ENCODE peak calls at places on chromosome 2, in seven cellular contexts. E is ovary; N is A549; A is Karpas-422; Y is CD4-positive, CD25-positive, alpha-beta regulatory T cell; F is CD8-positive, alpha-beta memory T cell; T is uterus. L is an unnamed sample. For H3K4me1, the result is how much of the 10 kb centered on the place peaks cover.

GRCh38 chr2:218960196-218961165 is 1.0 kb downstream of the CDK5R2 start:
- DNase-seq in E (no peak), T (no peak), N (no peak), A (no peak), F (no peak), Y (no peak), L (no peak)

GRCh38 chr2:197248623-197249022 is 62.0 kb downstream of the ANKRD44 start:
- DNase-seq in Y (peak), E (no peak), F (no peak), T (no peak), N (no peak), A (no peak), L (no peak)

GRCh38 chr2:58651930-58652329 is 410.8 kb upstream of the FANCL start:
- DNase-seq in T (no peak), A (no peak), F (no peak), E (no peak), Y (no peak), N (no peak), L (no peak)

GRCh38 chr2:579961-580360 is 97.2 kb downstream of the TMEM18 start:
- DNase-seq in Y (no peak), N (no peak), F (no peak), A (no peak), T (no peak), E (no peak), L (peak)

GRCh38 chr2:205931388-205931787 is 154.6 kb downstream of the INO80D start:
- DNase-seq in N (no peak), T (no peak), A (no peak), E (no peak), F (no peak), Y (no peak), L (no peak)

GRCh38 chr2:133705287-133705686 is 137.0 kb upstream of the NCKAP5 start:
- DNase-seq in T (no peak), E (no peak), A (no peak), N (no peak), F (no peak), Y (no peak), L (no peak)

GRCh38 chr2:240248981-240249422 is 108.5 kb upstream of the OTOS start:
- DNase-seq in Y (no peak), F (no peak), E (peak), T (no peak), N (no peak), A (no peak), L (peak)

GRCh38 chr2:23425338-23425871 is 40.4 kb downstream of the KLHL29 start:
- DNase-seq in Y (no peak), E (no peak), A (no peak), N (no peak), F (no peak), T (peak), L (peak)

GRCh38 chr2:166197446-166197845 is 69.6 kb upstream of the SCN1A start:
- DNase-seq in F (no peak), E (no peak), A (no peak), N (no peak), T (no peak), Y (no peak), L (no peak)

GRCh38 chr2:104164721-104165252 is 689.1 kb upstream of the POU3F3 start:
- DNase-seq in Y (no peak), F (no peak), N (no peak), A (no peak), T (no peak), E (no peak), L (no peak)

GRCh38 chr2:202014328-202015034 is 19.2 kb upstream of the FZD7 start:
- DNase-seq in E (no peak), N (no peak), Y (no peak), T (peak), F (no peak), A (no peak), L (no peak)

GRCh38 chr2:232779465-232779864 is 3.1 kb upstream of the KCNJ13 start:
- DNase-seq in N (no peak), T (no peak), A (no peak), Y (no peak), E (no peak), F (no peak), L (no peak)

GRCh38 chr2:219252900-219253752 is at the start of gene TUBA4B:
- DNase-seq in E (peak), A (peak), Y (peak), T (no peak), N (peak), F (peak), L (no peak)

GRCh38 chr2:222442665-222443064 is 18.3 kb downstream of the SGPP2 start:
- DNase-seq in F (no peak), N (no peak), T (no peak), E (no peak), Y (no peak), A (no peak), L (no peak)

GRCh38 chr2:223956267-223956666 is 996 bp upstream of the MRPL44 start:
- DNase-seq in A (no peak), E (no peak), N (no peak), F (no peak), Y (no peak), T (no peak), L (no peak)

GRCh38 chr2:64770137-64770780 is 116.5 kb upstream of the SERTAD2 start:
- DNase-seq in F (no peak), E (no peak), A (no peak), N (no peak), Y (no peak), T (no peak), L (no peak)

GRCh38 chr2:236677368-236677767 is 107.7 kb downstream of the ACKR3 start:
- DNase-seq in E (no peak), F (no peak), Y (no peak), N (no peak), A (no peak), T (no peak), L (no peak)

GRCh38 chr2:196990092-196990491 is 63.6 kb upstream of the PGAP1 start:
- DNase-seq in T (no peak), Y (no peak), F (no peak), E (no peak), A (no peak), N (no peak), L (no peak)

GRCh38 chr2:163735692-163736432 is at the start of gene FIGN:
- DNase-seq in T (peak), E (peak), F (no peak), Y (no peak), A (no peak), N (peak), L (peak)

GRCh38 chr2:156687715-156688114 is 251.5 kb downstream of the GPD2 start:
- DNase-seq in N (no peak), F (no peak), T (no peak), E (no peak), A (no peak), Y (no peak), L (no peak)

GRCh38 chr2:171952748-171953147 is 30.5 kb downstream of the HAT1 start:
- DNase-seq in E (no peak), F (no peak), T (no peak), A (no peak), N (no peak), Y (no peak), L (no peak)

GRCh38 chr2:185990861-185991525 is 252.4 kb downstream of the FSIP2 start:
- DNase-seq in N (no peak), Y (no peak), T (no peak), F (no peak), E (no peak), A (no peak), L (no peak)

GRCh38 chr2:218870984-218871344 is 9.7 kb upstream of the WNT10A start:
- DNase-seq in N (no peak), E (no peak), A (peak), T (no peak), F (no peak), Y (peak), L (no peak)

GRCh38 chr2:74603282-74604000 is 44.7 kb downstream of the M1AP start:
- DNase-seq in F (no peak), N (no peak), A (no peak), E (no peak), T (no peak), Y (peak), L (no peak)

GRCh38 chr2:149877064-149877463 is 289.5 kb upstream of the MMADHC start:
- DNase-seq in T (no peak), N (no peak), A (no peak), Y (no peak), E (no peak), F (no peak), L (no peak)

GRCh38 chr2:6325616-6326015 is 540.1 kb downstream of the CMPK2 start:
- DNase-seq in E (no peak), N (no peak), Y (no peak), F (no peak), T (no peak), A (no peak), L (no peak)

GRCh38 chr2:143934913-143935310 is 585.0 kb downstream of the ZEB2 start:
- DNase-seq in A (no peak), E (no peak), Y (no peak), F (no peak), T (no peak), N (no peak), L (no peak)

GRCh38 chr2:232292395-232293154 is 86.0 kb upstream of the ALPP start:
- DNase-seq in F (peak), A (peak), Y (peak), T (no peak), E (no peak), N (peak), L (peak)

GRCh38 chr2:200077210-200077650 is 121.8 kb downstream of the MAIP1 start:
- DNase-seq in N (peak), T (no peak), A (no peak), Y (no peak), E (no peak), F (no peak), L (peak)

GRCh38 chr2:113812204-113812603 is 55.8 kb upstream of the SLC35F5 start:
- DNase-seq in A (no peak), F (no peak), E (no peak), N (no peak), T (no peak), Y (no peak), L (no peak)

GRCh38 chr2:74297391-74297790 is 45.8 kb downstream of the SLC4A5 start:
- DNase-seq in F (no peak), E (no peak), Y (no peak), T (no peak), A (peak), N (no peak), L (no peak)

GRCh38 chr2:207845202-207845864 is 75.6 kb upstream of the FZD5 start:
- DNase-seq in F (no peak), E (no peak), Y (no peak), A (no peak), T (no peak), N (no peak), L (no peak)

GRCh38 chr2:76469066-76469465 is 758.4 kb upstream of the GCFC2 start:
- DNase-seq in T (no peak), N (no peak), F (no peak), Y (no peak), A (no peak), E (no peak), L (no peak)

GRCh38 chr2:170822885-170823799 is 6.5 kb downstream of the GAD1 start:
- DNase-seq in F (no peak), E (no peak), T (no peak), Y (no peak), N (no peak), A (no peak), L (no peak)

GRCh38 chr2:170823800-170824153 is 7.1 kb downstream of the GAD1 start:
- DNase-seq in F (no peak), Y (no peak), A (no peak), E (no peak), T (no peak), N (no peak), L (no peak)

GRCh38 chr2:170820647-170821630 is 4.3 kb downstream of the GAD1 start:
- DNase-seq in F (no peak), N (no peak), E (no peak), A (no peak), Y (peak), T (no peak), L (no peak)

GRCh38 chr2:170821631-170822291 is 5.1 kb downstream of the GAD1 start:
- DNase-seq in F (no peak), E (no peak), T (no peak), Y (no peak), A (no peak), N (no peak), L (no peak)

GRCh38 chr2:170822292-170822884 is 5.7 kb downstream of the GAD1 start:
- DNase-seq in N (no peak), E (no peak), T (no peak), F (no peak), A (no peak), Y (peak), L (no peak)
- H3K4me3 ChIP-seq in N (peak), E (no peak), T (peak), F (no peak), A (no peak), Y (no peak), L (no peak)

GRCh38 chr2:174588463-174588862 is 9.1 kb downstream of the WIPF1 start:
- DNase-seq in T (no peak), N (no peak), Y (no peak), A (no peak), F (no peak), E (no peak), L (no peak)
- H3K4me1 ChIP-seq in T (under half), N (under half), Y (half or more), A (under half), F (half or more), E (under half), L (under half)

GRCh38 chr2:57205241-57205640 is 841.4 kb upstream of the VRK2 start:
- DNase-seq in F (no peak), T (no peak), E (no peak), A (no peak), N (no peak), Y (no peak), L (no peak)

GRCh38 chr2:57209799-57210198 is 836.8 kb upstream of the VRK2 start:
- DNase-seq in Y (no peak), N (no peak), E (no peak), T (no peak), F (no peak), A (no peak), L (no peak)

GRCh38 chr2:57204364-57204763 is 842.2 kb upstream of the VRK2 start:
- DNase-seq in N (no peak), A (no peak), T (no peak), E (no peak), Y (no peak), F (no peak), L (no peak)

GRCh38 chr2:57210855-57211254 is 835.8 kb upstream of the VRK2 start:
- DNase-seq in N (no peak), A (no peak), E (no peak), F (no peak), T (no peak), Y (no peak), L (no peak)

GRCh38 chr2:57207191-57207590 is 839.4 kb upstream of the VRK2 start:
- DNase-seq in N (no peak), T (no peak), F (no peak), E (no peak), Y (no peak), A (no peak), L (no peak)
- H3K27ac ChIP-seq in N (no peak), T (no peak), F (no peak), E (no peak), Y (no peak), A (no peak), L (no peak)

GRCh38 chr2:136765256-136765735 is at the start of gene THSD7B:
- DNase-seq in Y (no peak), N (no peak), A (no peak), E (no peak), F (no peak), T (no peak), L (no peak)
- H3K4me3 ChIP-seq in Y (no peak), N (peak), A (no peak), E (peak), F (no peak), T (peak), L (no peak)

GRCh38 chr2:61255580-61256437 is 93.8 kb downstream of the C2orf74 start:
- DNase-seq in E (no peak), N (no peak), A (no peak), Y (no peak), T (no peak), F (no peak), L (no peak)

GRCh38 chr2:61253136-61253535 is 91.1 kb downstream of the C2orf74 start:
- DNase-seq in T (no peak), E (no peak), A (no peak), N (no peak), F (no peak), Y (no peak), L (no peak)

GRCh38 chr2:61254536-61254935 is 92.5 kb downstream of the C2orf74 start:
- DNase-seq in N (no peak), T (no peak), F (no peak), E (no peak), Y (no peak), A (no peak), L (no peak)

GRCh38 chr2:61262699-61263098 is 100.7 kb downstream of the C2orf74 start:
- DNase-seq in F (no peak), N (no peak), T (no peak), Y (peak), E (no peak), A (no peak), L (no peak)

GRCh38 chr2:61257446-61257845 is 95.5 kb downstream of the C2orf74 start:
- DNase-seq in F (no peak), T (no peak), A (no peak), N (no peak), E (no peak), Y (no peak), L (no peak)
- H3K4me1 ChIP-seq in F (under half), T (under half), A (under half), N (under half), E (under half), Y (under half), L (under half)

GRCh38 chr2:3461781-3462492 is 57.4 kb downstream of the ADI1 start:
- DNase-seq in F (no peak), Y (peak), N (peak), A (peak), T (peak), E (no peak), L (peak)
- H3K27ac ChIP-seq in F (no peak), Y (no peak), N (no peak), A (peak), T (peak), E (no peak), L (no peak)

DNA sequence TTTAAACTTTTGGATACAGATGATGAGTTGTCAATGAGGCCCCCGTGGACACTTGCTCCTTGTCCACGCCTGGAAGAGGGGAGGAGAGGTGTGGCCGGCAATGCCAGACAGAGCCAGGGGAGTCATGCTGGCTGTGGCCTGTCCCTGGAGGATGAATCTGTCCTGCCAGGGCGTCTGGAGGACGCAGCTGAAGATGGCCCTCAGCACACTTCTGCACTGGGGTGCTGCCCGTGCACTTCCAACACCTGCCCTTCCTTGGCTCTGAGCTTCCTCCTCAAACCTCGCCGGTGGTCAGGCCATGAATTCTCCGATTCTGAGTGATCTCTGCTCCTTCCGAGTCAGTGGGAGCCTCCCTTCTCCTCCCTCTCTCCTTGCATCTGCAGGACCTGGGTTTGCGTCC is 56.4 kb downstream of the KCNF1 start:
- DNase-seq in F (no peak), T (no peak), Y (no peak), E (no peak), A (no peak), N (no peak), L (no peak)
- H3K4me3 ChIP-seq in F (no peak), T (no peak), Y (no peak), E (no peak), A (no peak), N (no peak), L (no peak)

GRCh38 chr2:54666741-54667639 is 56.5 kb upstream of the EML6 start:
- DNase-seq in F (no peak), N (no peak), Y (no peak), A (no peak), T (peak), E (peak), L (no peak)

GRCh38 chr2:54669677-54670484 is 53.6 kb upstream of the EML6 start:
- DNase-seq in N (no peak), T (peak), E (no peak), F (no peak), A (peak), Y (no peak), L (no peak)

GRCh38 chr2:54670485-54671009 is 52.9 kb upstream of the EML6 start:
- DNase-seq in E (no peak), Y (no peak), F (no peak), A (no peak), N (no peak), T (no peak), L (no peak)

GRCh38 chr2:54667726-54668650 is 55.5 kb upstream of the EML6 start:
- DNase-seq in N (no peak), A (no peak), Y (no peak), F (no peak), T (no peak), E (no peak), L (no peak)

GRCh38 chr2:54668711-54669110 is 54.8 kb upstream of the EML6 start:
- DNase-seq in Y (no peak), E (no peak), T (no peak), N (no peak), A (no peak), F (no peak), L (no peak)
- H3K4me1 ChIP-seq in Y (under half), E (under half), T (under half), N (under half), A (under half), F (under half), L (under half)

L was measured in SJSA1.